ENCODE peak calls at places on chromosomes 16 and 17, in five cellular contexts. X is upper lobe of right lung, C is Peyer's patch, K is fibroblast of lung, Y is IMR-90. I is an unnamed sample.

GRCh38 chr17:73196500-73196899 is 3.6 kb downstream of the COG1 start:
- DNase-seq in X (no peak), Y (no peak), C (no peak), K (peak; percentile 25), I (no peak)

GRCh38 chr17:15418781-15419180 is 48.6 kb downstream of the CDRT4 start:
- DNase-seq in Y (no peak), X (no peak), K (no peak), C (no peak), I (no peak)

GRCh38 chr17:58082341-58082869 is 814 bp upstream of the DYNLL2 start:
- DNase-seq in X (no peak), K (no peak), C (no peak), Y (no peak), I (no peak)

GRCh38 chr16:66549284-66550131 is at the start of gene TK2:
- DNase-seq in K (peak; percentile 73), Y (peak; percentile 72), X (peak; percentile 87), C (peak; percentile 71), I (peak; percentile 92)

GRCh38 chr17:21382560-21383495 is 6.7 kb downstream of the KCNJ12 start:
- DNase-seq in X (no peak), K (no peak), C (no peak), Y (no peak), I (no peak)

GRCh38 chr17:17942846-17943245 is 29.4 kb downstream of the TOM1L2 start:
- DNase-seq in K (peak; percentile 73), X (no peak), C (no peak), Y (peak; percentile 62), I (no peak)

GRCh38 chr17:57727776-57728175 is 17.3 kb downstream of the CCDC182 start:
- DNase-seq in C (no peak), Y (no peak), X (no peak), K (no peak), I (no peak)

GRCh38 chr17:78879679-78880186 is 23.3 kb downstream of the CEP295NL start:
- DNase-seq in K (peak; percentile 95), C (peak; percentile 49), Y (peak; percentile 98), X (peak; percentile 76), I (peak; percentile 87)

GRCh38 chr17:4179071-4179470 is 36.1 kb downstream of the CYB5D2 start:
- DNase-seq in Y (no peak), C (no peak), K (no peak), X (no peak), I (no peak)

GRCh38 chr17:63435681-63436522 is 10.2 kb downstream of the CYB561 start:
- DNase-seq in C (no peak), Y (no peak), K (no peak), X (peak; percentile 77), I (no peak)

GRCh38 chr16:50309527-50310307 is 43.4 kb downstream of the ADCY7 start:
- DNase-seq in Y (no peak), X (no peak), C (peak; percentile 6), K (no peak), I (peak; percentile 62)

GRCh38 chr17:20010886-20011402 is 1.8 kb downstream of the SPECC1 start:
- DNase-seq in C (no peak), Y (no peak), K (no peak), X (no peak), I (no peak)

GRCh38 chr17:68861602-68862001 is 93.6 kb downstream of the ABCA8 start:
- DNase-seq in X (no peak), K (no peak), Y (no peak), C (no peak), I (no peak)

GRCh38 chr16:70512456-70512855 is 10.9 kb downstream of the COG4 start:
- DNase-seq in K (peak; percentile 50), Y (peak; percentile 59), X (no peak), C (no peak), I (no peak)

GRCh38 chr17:48760411-48760810 is 31.9 kb upstream of the HOXB13 start:
- DNase-seq in K (no peak), X (peak; percentile 7), C (no peak), Y (no peak), I (no peak)

GRCh38 chr16:50050802-50051201 is 15.0 kb upstream of the HEATR3 start:
- DNase-seq in X (no peak), Y (peak; percentile 11), K (no peak), C (no peak), I (no peak)

GRCh38 chr17:17400070-17400469 is 76.7 kb upstream of the MED9 start:
- DNase-seq in C (no peak), K (no peak), X (no peak), Y (no peak), I (no peak)

GRCh38 chr16:78300469-78300868 is 201.0 kb downstream of the WWOX start:
- DNase-seq in C (no peak), Y (no peak), K (no peak), X (no peak), I (no peak)

GRCh38 chr16:89350701-89351380 is 133.3 kb downstream of the ZNF778 start:
- DNase-seq in X (peak; percentile 59), C (no peak), K (peak; percentile 70), Y (peak; percentile 63), I (no peak)

GRCh38 chr16:89044394-89045180 is 49.1 kb upstream of the ACSF3 start:
- DNase-seq in Y (no peak), C (no peak), X (peak; percentile 53), K (no peak), I (peak; percentile 40)

GRCh38 chr17:30372755-30373154 is 6.0 kb upstream of the CPD start:
- DNase-seq in K (peak; percentile 48), C (no peak), X (no peak), Y (peak; percentile 80), I (no peak)

GRCh38 chr16:80347900-80348299 is 192.9 kb upstream of the DYNLRB2 start:
- DNase-seq in Y (no peak), K (peak; percentile 23), C (no peak), X (peak; percentile 68), I (no peak)

GRCh38 chr17:69643686-69644085 is 229.2 kb downstream of the MAP2K6 start:
- DNase-seq in Y (no peak), C (no peak), X (no peak), K (no peak), I (no peak)

GRCh38 chr17:62704381-62704971 is 77.0 kb downstream of the MRC2 start:
- DNase-seq in K (peak; percentile 51), C (no peak), X (peak; percentile 76), Y (peak; percentile 35), I (peak; percentile 76)

GRCh38 chr16:87276091-87276561 is 41.1 kb downstream of the C16orf95 start:
- DNase-seq in Y (no peak), C (no peak), K (no peak), X (peak; percentile 18), I (peak; percentile 32)

GRCh38 chr16:85986931-85987749 is 88.2 kb downstream of the IRF8 start:
- DNase-seq in X (no peak), C (no peak), Y (no peak), K (no peak), I (peak; percentile 73)

GRCh38 chr17:79777166-79777843 is 643 bp upstream of the CBX2 start:
- DNase-seq in Y (peak; percentile 32), C (no peak), X (peak; percentile 81), K (peak; percentile 42), I (peak; percentile 88)

GRCh38 chr17:19004601-19005441 is at the start of gene FAM83G:
- DNase-seq in Y (peak; percentile 71), X (peak; percentile 92), K (peak; percentile 72), C (peak; percentile 89), I (peak; percentile 93)

GRCh38 chr17:67244621-67245072 is 349 bp downstream of the HELZ start:
- DNase-seq in X (peak; percentile 73), C (no peak), Y (no peak), K (no peak), I (peak; percentile 88)

GRCh38 chr16:85172465-85173071 is 60.3 kb upstream of the CIBAR2 start:
- DNase-seq in C (no peak), X (no peak), K (peak; percentile 41), Y (peak; percentile 53), I (no peak)

GRCh38 chr16:49649013-49649785 is 206.7 kb downstream of the ZNF423 start:
- DNase-seq in K (peak; percentile 89), Y (no peak), C (no peak), X (no peak), I (no peak)

GRCh38 chr17:64778367-64779290 is 116.5 kb upstream of the SMURF2 start:
- DNase-seq in X (peak; percentile 76), Y (no peak), K (peak; percentile 13), C (peak; percentile 34), I (peak; percentile 88)
- H3K4me3 ChIP-seq in X (peak overlapping the region; percentile 62), Y (no peak overlapping the region), K (no peak overlapping the region), C (peak overlapping the region; percentile 49), I (peak overlapping the region; percentile 34)

GRCh38 chr16:17230932-17231581 is 239.7 kb downstream of the XYLT1 start:
- DNase-seq in K (no peak), X (no peak), Y (no peak), C (no peak), I (no peak)

GRCh38 chr16:17232487-17232886 is 238.3 kb downstream of the XYLT1 start:
- DNase-seq in K (no peak), C (no peak), Y (no peak), X (no peak), I (no peak)

GRCh38 chr16:17235147-17235817 is 235.5 kb downstream of the XYLT1 start:
- DNase-seq in X (no peak), K (no peak), C (no peak), Y (no peak), I (no peak)

GRCh38 chr16:17231972-17232371 is 238.8 kb downstream of the XYLT1 start:
- DNase-seq in Y (no peak), K (no peak), C (no peak), X (no peak), I (no peak)

GRCh38 chr16:17233301-17234002 is 237.3 kb downstream of the XYLT1 start:
- DNase-seq in Y (no peak), C (no peak), X (no peak), K (no peak), I (no peak)
- H3K27ac ChIP-seq in Y (no peak overlapping the region), C (no peak overlapping the region), X (no peak overlapping the region), K (no peak overlapping the region), I (no peak overlapping the region)

GRCh38 chr17:82246040-82246364 is 17.2 kb downstream of the SLC16A3 start:
- DNase-seq in K (no peak), Y (no peak), C (no peak), X (no peak), I (no peak)

GRCh38 chr17:82242977-82243647 is 14.3 kb downstream of the SLC16A3 start:
- DNase-seq in C (no peak), K (peak; percentile 81), Y (peak; percentile 83), X (peak; percentile 92), I (peak; percentile 77)

GRCh38 chr17:82245144-82246039 is 16.6 kb downstream of the SLC16A3 start:
- DNase-seq in X (no peak), K (no peak), C (no peak), Y (no peak), I (peak; percentile 77)

GRCh38 chr17:82243648-82244412 is 15.0 kb downstream of the SLC16A3 start:
- DNase-seq in C (no peak), Y (no peak), X (no peak), K (peak; percentile 18), I (no peak)

GRCh38 chr17:82244413-82245140 is 15.7 kb downstream of the SLC16A3 start:
- DNase-seq in X (no peak), K (peak; percentile 33), Y (no peak), C (no peak), I (peak; percentile 77)
- TF ChIP-seq CTCF in X (peak; percentile 44), K (peak; percentile 68), Y (peak; percentile 56), C (peak; percentile 15), I (no peak)

DNA sequence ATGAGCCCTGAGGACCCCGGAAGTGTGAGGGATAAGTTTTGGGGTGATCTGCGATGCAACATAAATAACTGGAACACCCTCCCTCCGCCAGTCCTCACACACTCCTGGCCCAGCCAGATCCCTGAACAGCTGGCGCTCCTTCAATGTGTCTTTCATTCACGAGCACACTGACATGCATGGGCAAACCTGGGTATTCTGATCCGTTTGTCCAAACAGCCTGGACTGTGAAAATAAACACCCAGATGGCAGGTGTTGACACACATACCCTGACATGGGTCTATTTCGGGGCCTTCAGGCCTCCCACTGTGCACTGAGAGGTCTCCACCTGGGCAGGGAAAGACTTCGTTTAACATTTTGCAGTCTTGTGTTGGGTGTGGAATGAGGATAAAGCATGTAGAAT is 3.0 kb upstream of the CPNE2 start:
- DNase-seq in Y (no peak), C (no peak), X (no peak), K (no peak), I (no peak)
- H3K4me3 ChIP-seq in Y (no peak overlapping the region), C (no peak overlapping the region), X (no peak overlapping the region), K (no peak overlapping the region), I (no peak overlapping the region)

I was measured in spleen.